ENCODE peak calls at places on chromosomes 4 and X, in four cellular contexts. Q is transverse colon, N is prostate gland, K is H9. D is an unnamed sample.

GRCh38 chr4:8608714-8609391 is 16.3 kb downstream of the CPZ start:
- DNase-seq in Q (no peak), N (no peak), K (no peak), D (no peak)

GRCh38 chrX:1657367-1658082 is 42.7 kb downstream of the ASMT start:
- DNase-seq in Q (peak; percentile 17), N (no peak), K (no peak), D (peak; percentile 33)

GRCh38 chrX:120456973-120457372 is 12.1 kb downstream of the LAMP2 start:
- DNase-seq in Q (no peak), N (no peak), K (no peak), D (no peak)

GRCh38 chr4:165874072-165874798 is 1.2 kb downstream of the TLL1 start:
- DNase-seq in Q (no peak), N (peak; percentile 7), K (peak; percentile 40), D (no peak)

GRCh38 chr4:126395661-126396060 is 1080.9 kb downstream of the FAT4 start:
- DNase-seq in Q (no peak), N (no peak), K (peak; percentile 25), D (no peak)

GRCh38 chrX:118508690-118509089 is 13.1 kb downstream of the DOCK11 start:
- DNase-seq in Q (no peak), N (no peak), K (no peak), D (no peak)

GRCh38 chrX:39367429-39367828 is 566.2 kb downstream of the MID1IP1 start:
- DNase-seq in Q (peak; percentile 14), N (no peak), K (no peak), D (no peak)

GRCh38 chrX:96692454-96692853 is 7.8 kb downstream of the DIAPH2 start:
- DNase-seq in Q (no peak), N (no peak), K (no peak), D (no peak)

GRCh38 chrX:39721570-39722279 is 376.0 kb downstream of the BCOR start:
- DNase-seq in Q (no peak), N (peak; percentile 13), K (no peak), D (no peak)

GRCh38 chr4:135281230-135281629 is 1079.6 kb upstream of the PABPC4L start:
- DNase-seq in Q (no peak), N (no peak), K (no peak), D (no peak)

GRCh38 chr4:2008671-2008920 is 178 bp downstream of the NELFA start:
- DNase-seq in Q (no peak), N (no peak), K (no peak), D (no peak)

GRCh38 chr4:2009651-2010233 is 968 bp upstream of the NELFA start:
- DNase-seq in Q (peak; percentile 83), N (peak; percentile 21), K (peak; percentile 67), D (peak; percentile 30)

GRCh38 chr4:2006956-2007653 is 1.7 kb downstream of the NELFA start:
- DNase-seq in Q (no peak), N (no peak), K (no peak), D (no peak)

GRCh38 chr4:2007804-2008670 is 737 bp downstream of the NELFA start:
- DNase-seq in Q (no peak), N (no peak), K (no peak), D (no peak)

GRCh38 chr4:2008921-2009650 is at the start of gene NELFA:
- DNase-seq in Q (peak; percentile 97), N (peak; percentile 97), K (peak; percentile 96), D (peak; percentile 94)
- TF ChIP-seq CTCF in Q (peak; percentile 55), N (peak; percentile 70), K (no peak), D (no peak)

DNA sequence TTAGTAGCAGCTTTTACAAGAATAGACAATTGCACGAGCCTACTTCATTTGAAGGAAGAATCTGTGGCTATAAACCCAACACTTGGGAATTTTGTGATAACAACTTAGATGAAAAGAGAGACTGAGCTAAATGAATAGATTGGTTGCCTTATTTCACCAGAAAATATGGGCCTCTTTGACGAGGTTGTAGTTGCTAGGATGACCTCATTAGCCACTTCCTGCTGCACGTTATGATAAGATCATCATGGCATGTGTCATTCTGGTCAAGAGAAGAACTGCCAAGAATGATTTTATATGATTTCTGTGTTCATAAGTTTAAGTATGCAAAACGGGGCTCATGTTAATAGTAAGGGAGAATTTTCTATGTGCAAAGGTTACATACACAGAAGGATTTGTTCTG is 321.9 kb upstream of the GIMD1 start:
- DNase-seq in Q (no peak), N (no peak), K (no peak), D (no peak)
- H3K27ac ChIP-seq in Q (no peak overlapping the region), N (no peak overlapping the region), K (no peak overlapping the region), D (no peak overlapping the region)

DNA sequence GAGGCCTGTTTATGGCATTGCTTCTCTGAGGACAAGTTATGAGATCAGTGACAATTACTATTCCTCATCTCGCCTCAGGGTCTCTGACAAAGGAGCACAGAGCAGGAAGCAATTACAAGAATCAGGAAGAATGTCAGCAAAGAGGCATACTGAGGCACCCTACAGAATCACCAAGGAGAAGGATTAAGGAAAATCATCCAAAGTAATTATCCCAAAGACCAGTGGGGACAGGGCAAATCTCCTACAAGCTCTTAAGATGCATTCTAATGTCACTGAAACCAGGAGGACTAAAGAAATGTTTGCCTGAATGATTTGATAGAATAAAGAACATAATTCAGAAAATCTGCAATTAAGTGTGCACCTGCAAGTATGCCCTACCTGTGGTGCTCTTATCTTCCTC is 206.2 kb downstream of the RCHY1 start:
- DNase-seq in Q (no peak), N (no peak), K (no peak), D (no peak)
- H3K9me3 ChIP-seq in Q (peaks cover 3% of the 10 kb centered on the region), N (no peaks in the 10 kb centered on the region), K (no peaks in the 10 kb centered on the region), D (no peaks in the 10 kb centered on the region)

DNA sequence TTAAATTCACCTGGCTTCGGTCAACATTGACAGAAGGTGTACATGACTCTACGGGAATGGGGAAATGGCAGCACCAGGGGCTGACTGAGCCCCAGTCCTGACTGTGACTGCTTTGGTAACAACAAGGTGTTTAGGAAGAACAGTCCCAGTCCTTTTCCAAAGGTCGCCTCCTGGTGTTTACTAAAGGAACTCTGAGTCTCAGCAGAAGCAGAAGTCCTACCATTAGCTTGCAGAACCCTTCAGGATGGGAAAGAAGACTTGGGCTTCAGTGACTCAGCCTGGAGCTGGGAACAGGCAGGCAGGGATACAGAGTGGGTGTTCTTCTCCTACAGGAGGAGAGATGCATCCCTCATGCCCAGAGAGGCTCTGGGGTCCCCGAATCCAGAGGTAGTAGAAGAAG is 103.3 kb downstream of the MGST2 start:
- DNase-seq in Q (no peak), N (no peak), K (peak; percentile 58), D (no peak)
- TF ChIP-seq CTCF in Q (no peak), N (no peak), K (peak; percentile 73), D (no peak)

DNA sequence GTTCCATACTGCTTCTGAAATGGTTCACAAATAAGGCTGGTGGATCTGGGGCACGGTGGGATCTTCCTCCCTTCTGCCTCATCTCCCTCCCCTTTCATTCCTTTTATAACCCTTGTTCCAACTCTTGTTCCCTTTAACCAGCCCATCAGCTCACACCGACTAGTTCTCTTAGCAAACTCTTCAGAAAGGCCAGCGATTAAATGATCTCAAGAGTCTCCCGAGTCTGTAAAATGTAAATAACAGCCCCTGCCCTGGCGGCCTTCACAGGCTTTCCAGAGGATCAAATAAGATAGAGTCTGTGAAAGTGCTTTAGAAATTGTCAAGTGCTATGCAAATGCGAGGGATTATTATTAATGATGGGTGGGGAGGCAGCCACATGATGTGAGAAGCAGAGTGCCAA is 27.1 kb downstream of the TSC22D3 start:
- DNase-seq in Q (no peak), N (no peak), K (no peak), D (no peak)
- H3K27ac ChIP-seq in Q (peak overlapping the region; percentile 40), N (peak overlapping the region; percentile 75), K (no peak overlapping the region), D (no peak overlapping the region)

GRCh38 chr4:68693325-68694075 is 23.0 kb upstream of the UGT2B15 start:
- DNase-seq in Q (no peak), N (no peak), K (no peak), D (no peak)

GRCh38 chr4:68691186-68691585 is 20.7 kb upstream of the UGT2B15 start:
- DNase-seq in Q (no peak), N (no peak), K (no peak), D (no peak)
- H3K9me3 ChIP-seq in Q (peaks cover 4% of the 10 kb centered on the region), N (no peaks in the 10 kb centered on the region), K (peaks cover 6% of the 10 kb centered on the region), D (no peaks in the 10 kb centered on the region)

DNA sequence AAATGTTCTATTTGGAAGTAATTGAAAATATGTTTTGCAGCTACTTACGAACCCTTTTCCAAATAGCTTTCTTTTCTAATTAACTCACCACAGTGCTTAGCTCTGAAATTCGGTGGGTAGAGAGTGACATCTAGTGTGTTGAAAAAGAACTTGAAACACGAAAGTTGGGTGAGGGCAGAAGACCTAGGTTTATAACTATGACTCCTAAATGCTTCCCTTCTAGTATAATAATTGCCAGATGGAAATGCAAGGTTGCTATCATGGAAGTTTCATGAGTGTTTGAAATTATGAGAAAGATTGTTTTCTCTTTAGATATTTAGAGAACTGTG is 77.2 kb upstream of the NOCT start:
- DNase-seq in Q (no peak), N (no peak), K (no peak), D (no peak)
- TF ChIP-seq CTCF in Q (peak; percentile 32), N (peak; percentile 56), K (peak; percentile 76), D (no peak)

GRCh38 chr4:3323071-3323481 is 30.3 kb downstream of the RGS12 start:
- DNase-seq in Q (no peak), N (no peak), K (no peak), D (no peak)

GRCh38 chr4:3322059-3322550 is 29.3 kb downstream of the RGS12 start:
- DNase-seq in Q (no peak), N (no peak), K (no peak), D (no peak)

GRCh38 chr4:3320361-3321023 is 27.7 kb downstream of the RGS12 start:
- DNase-seq in Q (no peak), N (no peak), K (peak; percentile 18), D (no peak)

GRCh38 chr4:3318561-3319021 is 25.8 kb downstream of the RGS12 start:
- DNase-seq in Q (no peak), N (no peak), K (peak; percentile 94), D (no peak)

DNA sequence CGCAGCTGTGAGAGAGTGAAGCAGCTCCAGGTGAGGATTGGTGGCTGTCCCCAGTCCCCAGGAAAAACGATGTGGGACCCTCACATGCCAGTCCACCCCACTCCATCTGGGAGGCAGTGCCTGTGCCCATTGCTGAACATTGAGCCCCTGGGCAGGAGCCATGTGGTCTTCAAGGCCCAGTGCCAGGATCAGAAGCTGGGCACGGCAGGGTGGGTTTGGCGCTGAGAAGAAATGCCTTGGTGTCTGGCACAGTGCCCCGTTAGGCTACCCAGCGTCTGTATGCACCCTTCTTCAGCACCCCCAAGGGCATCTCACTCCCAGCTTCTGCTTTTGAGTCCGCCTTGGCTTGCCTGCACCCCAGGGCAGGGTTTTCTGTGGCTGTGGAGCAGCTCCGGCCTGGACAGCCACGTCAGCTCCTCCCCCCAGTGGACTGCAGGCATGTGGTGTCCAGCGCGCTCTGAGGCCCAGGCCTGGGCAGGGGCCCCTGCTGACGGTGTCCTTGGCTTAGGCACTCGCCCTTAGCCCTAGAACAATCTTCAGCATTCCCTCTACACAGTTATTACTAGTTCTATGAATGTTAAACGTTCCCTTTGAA is 28.6 kb downstream of the RGS12 start:
- DNase-seq in Q (no peak), N (no peak), K (no peak), D (no peak)
- H3K27ac ChIP-seq in Q (no peak overlapping the region), N (no peak overlapping the region), K (no peak overlapping the region), D (no peak overlapping the region)

D was measured in CD4-positive, alpha-beta T cell.